ENCODE peak calls at places on chromosomes 13 and 19, in four cellular contexts. B, V, I and E are unnamed samples.

GRCh38 chr13:31374682-31375081 is 174.9 kb downstream of the B3GLCT start:
- DNase-seq in B (no peak), I (no peak), V (no peak), E (no peak)

GRCh38 chr19:4976412-4977298 is 7.7 kb downstream of the KDM4B start:
- DNase-seq in I (no peak), B (no peak), V (no peak), E (no peak)

GRCh38 chr13:20221772-20222171 is 10.3 kb downstream of the GJB6 start:
- DNase-seq in B (no peak), V (no peak), I (no peak), E (no peak)

GRCh38 chr13:40116008-40116407 is 460.5 kb downstream of the COG6 start:
- DNase-seq in V (peak; percentile 55), B (peak; percentile 51), I (peak; percentile 68), E (peak; percentile 45)

GRCh38 chr19:18140473-18140872 is 12.5 kb upstream of the PIK3R2 start:
- DNase-seq in I (no peak), V (no peak), B (no peak), E (no peak)

GRCh38 chr19:15265214-15265613 is 33.0 kb upstream of the EPHX3 start:
- DNase-seq in V (no peak), I (no peak), B (no peak), E (no peak)

GRCh38 chr13:19959141-19959830 is 759 bp downstream of the ZMYM2 start:
- DNase-seq in V (peak; percentile 77), I (peak; percentile 65), B (peak; percentile 82), E (peak; percentile 40)

GRCh38 chr13:53058077-53058660 is 29.6 kb downstream of the OLFM4 start:
- DNase-seq in I (no peak), B (no peak), V (no peak), E (no peak)

GRCh38 chr13:54383604-54384003 is 1355.0 kb downstream of the OLFM4 start:
- DNase-seq in B (no peak), V (no peak), I (no peak), E (no peak)

GRCh38 chr13:113220141-113220598 is 10.8 kb downstream of the CUL4A start:
- DNase-seq in B (no peak), V (no peak), I (no peak), E (no peak)

GRCh38 chr13:84684048-84684662 is 801.9 kb upstream of the SLITRK1 start:
- DNase-seq in B (no peak), I (no peak), V (no peak), E (no peak)

GRCh38 chr19:17681505-17682125 is 6.5 kb downstream of the UNC13A start:
- DNase-seq in V (peak; percentile 70), B (peak; percentile 46), I (peak; percentile 82), E (peak; percentile 57)